ENCODE peak calls at places on chromosome 11, in ten cellular contexts. One of them, this sample, is unnamed.

GRCh38 chr11:25741886-25742285 is 590.0 kb upstream of the ANO3 start:
- DNase-seq in sigmoid colon: no peak
- DNase-seq in pancreas: no peak
- DNase-seq in CD8-positive, alpha-beta memory T cell: no peak
- DNase-seq in transverse colon: no peak
- DNase-seq in H1: no peak
- DNase-seq in mammary epithelial cell: no peak
- DNase-seq in heart left ventricle: no peak
- DNase-seq in heart right ventricle: no peak
- DNase-seq in AG04450: no peak
- DNase-seq in this sample: no peak

GRCh38 chr11:76621466-76621865 is 49.1 kb downstream of the LRRC32 start:
- DNase-seq in sigmoid colon: peak
- DNase-seq in pancreas: no peak
- DNase-seq in CD8-positive, alpha-beta memory T cell: no peak
- DNase-seq in transverse colon: no peak
- DNase-seq in H1: no peak
- DNase-seq in mammary epithelial cell: no peak
- DNase-seq in heart left ventricle: peak
- DNase-seq in heart right ventricle: no peak
- DNase-seq in AG04450: no peak
- DNase-seq in this sample: no peak

GRCh38 chr11:2998073-2998850 is 6.1 kb upstream of the NAP1L4 start:
- DNase-seq in sigmoid colon: peak
- DNase-seq in pancreas: peak
- DNase-seq in CD8-positive, alpha-beta memory T cell: no peak
- DNase-seq in transverse colon: peak
- DNase-seq in H1: no peak
- DNase-seq in mammary epithelial cell: no peak
- DNase-seq in heart left ventricle: no peak
- DNase-seq in heart right ventricle: no peak
- DNase-seq in AG04450: no peak
- DNase-seq in this sample: no peak

GRCh38 chr11:46999217-46999616 is 62.7 kb downstream of the CSTPP1 start:
- DNase-seq in sigmoid colon: no peak
- DNase-seq in pancreas: no peak
- DNase-seq in CD8-positive, alpha-beta memory T cell: no peak
- DNase-seq in transverse colon: no peak
- DNase-seq in H1: no peak
- DNase-seq in mammary epithelial cell: no peak
- DNase-seq in heart left ventricle: no peak
- DNase-seq in heart right ventricle: no peak
- DNase-seq in AG04450: no peak
- DNase-seq in this sample: no peak

GRCh38 chr11:117428856-117429229 is 101.2 kb downstream of the CEP164 start:
- DNase-seq in sigmoid colon: no peak
- DNase-seq in pancreas: no peak
- DNase-seq in CD8-positive, alpha-beta memory T cell: no peak
- DNase-seq in transverse colon: no peak
- DNase-seq in H1: no peak
- DNase-seq in mammary epithelial cell: no peak
- DNase-seq in heart left ventricle: no peak
- DNase-seq in heart right ventricle: no peak
- DNase-seq in AG04450: no peak
- DNase-seq in this sample: no peak

GRCh38 chr11:1228183-1228821 is 5.4 kb downstream of the MUC5B start:
- DNase-seq in sigmoid colon: peak
- DNase-seq in pancreas: no peak
- DNase-seq in CD8-positive, alpha-beta memory T cell: no peak
- DNase-seq in transverse colon: peak
- DNase-seq in H1: peak
- DNase-seq in mammary epithelial cell: no peak
- DNase-seq in heart left ventricle: peak
- DNase-seq in heart right ventricle: no peak
- DNase-seq in AG04450: no peak
- DNase-seq in this sample: no peak

GRCh38 chr11:1876361-1877063 is 15.2 kb downstream of the PRR33 start:
- DNase-seq in sigmoid colon: peak
- DNase-seq in pancreas: peak
- DNase-seq in CD8-positive, alpha-beta memory T cell: peak
- DNase-seq in transverse colon: peak
- DNase-seq in H1: peak
- DNase-seq in mammary epithelial cell: no peak
- DNase-seq in heart left ventricle: peak
- DNase-seq in heart right ventricle: peak
- DNase-seq in AG04450: no peak
- DNase-seq in this sample: no peak

GRCh38 chr11:20156876-20157613 is 3.2 kb downstream of the DBX1 start:
- DNase-seq in sigmoid colon: no peak
- DNase-seq in pancreas: no peak
- DNase-seq in CD8-positive, alpha-beta memory T cell: no peak
- DNase-seq in transverse colon: peak
- DNase-seq in H1: no peak
- DNase-seq in mammary epithelial cell: no peak
- DNase-seq in heart left ventricle: no peak
- DNase-seq in heart right ventricle: no peak
- DNase-seq in AG04450: no peak
- DNase-seq in this sample: no peak

GRCh38 chr11:32435511-32435946 is at the start of gene WT1:
- DNase-seq in sigmoid colon: no peak
- DNase-seq in pancreas: no peak
- DNase-seq in CD8-positive, alpha-beta memory T cell: no peak
- DNase-seq in transverse colon: no peak
- DNase-seq in H1: peak
- DNase-seq in mammary epithelial cell: no peak
- DNase-seq in heart left ventricle: peak
- DNase-seq in heart right ventricle: peak
- DNase-seq in AG04450: no peak
- DNase-seq in this sample: no peak

GRCh38 chr11:69430566-69430965 is 50.9 kb upstream of the LINC01488 start:
- DNase-seq in sigmoid colon: peak
- DNase-seq in pancreas: no peak
- DNase-seq in CD8-positive, alpha-beta memory T cell: no peak
- DNase-seq in transverse colon: no peak
- DNase-seq in H1: no peak
- DNase-seq in mammary epithelial cell: no peak
- DNase-seq in heart left ventricle: no peak
- DNase-seq in heart right ventricle: no peak
- DNase-seq in AG04450: no peak
- DNase-seq in this sample: no peak

GRCh38 chr11:70805243-70805642 is 406.9 kb downstream of the CTTN start:
- DNase-seq in sigmoid colon: no peak
- DNase-seq in pancreas: no peak
- DNase-seq in CD8-positive, alpha-beta memory T cell: no peak
- DNase-seq in transverse colon: no peak
- DNase-seq in H1: no peak
- DNase-seq in mammary epithelial cell: no peak
- DNase-seq in heart left ventricle: no peak
- DNase-seq in heart right ventricle: no peak
- DNase-seq in AG04450: no peak
- DNase-seq in this sample: no peak

GRCh38 chr11:132111341-132111740 is 740.9 kb downstream of the NTM start:
- DNase-seq in sigmoid colon: no peak
- DNase-seq in pancreas: no peak
- DNase-seq in CD8-positive, alpha-beta memory T cell: no peak
- DNase-seq in transverse colon: no peak
- DNase-seq in H1: no peak
- DNase-seq in mammary epithelial cell: no peak
- DNase-seq in heart left ventricle: no peak
- DNase-seq in heart right ventricle: no peak
- DNase-seq in AG04450: no peak
- DNase-seq in this sample: no peak

GRCh38 chr11:130549393-130549999 is 101.1 kb downstream of the ADAMTS15 start:
- DNase-seq in sigmoid colon: no peak
- DNase-seq in pancreas: no peak
- DNase-seq in CD8-positive, alpha-beta memory T cell: no peak
- DNase-seq in transverse colon: no peak
- DNase-seq in H1: no peak
- DNase-seq in mammary epithelial cell: no peak
- DNase-seq in heart left ventricle: no peak
- DNase-seq in heart right ventricle: no peak
- DNase-seq in AG04450: no peak
- DNase-seq in this sample: no peak

GRCh38 chr11:64449381-64450167 is 90.6 kb downstream of the RPS6KA4 start:
- DNase-seq in sigmoid colon: peak
- DNase-seq in pancreas: peak
- DNase-seq in CD8-positive, alpha-beta memory T cell: peak
- DNase-seq in transverse colon: peak
- DNase-seq in H1: peak
- DNase-seq in mammary epithelial cell: peak
- DNase-seq in heart left ventricle: peak
- DNase-seq in heart right ventricle: peak
- DNase-seq in AG04450: no peak
- DNase-seq in this sample: peak

GRCh38 chr11:115161876-115162275 is 342.3 kb downstream of the CADM1 start:
- DNase-seq in sigmoid colon: no peak
- DNase-seq in pancreas: no peak
- DNase-seq in CD8-positive, alpha-beta memory T cell: no peak
- DNase-seq in transverse colon: no peak
- DNase-seq in H1: no peak
- DNase-seq in mammary epithelial cell: no peak
- DNase-seq in heart left ventricle: no peak
- DNase-seq in heart right ventricle: no peak
- DNase-seq in AG04450: no peak
- DNase-seq in this sample: no peak

GRCh38 chr11:34512810-34513673 is 552 bp downstream of the ELF5 start:
- DNase-seq in sigmoid colon: no peak
- DNase-seq in pancreas: peak
- DNase-seq in CD8-positive, alpha-beta memory T cell: peak
- DNase-seq in transverse colon: peak
- DNase-seq in H1: peak
- DNase-seq in mammary epithelial cell: peak
- DNase-seq in heart left ventricle: peak
- DNase-seq in heart right ventricle: peak
- DNase-seq in AG04450: no peak
- DNase-seq in this sample: peak

GRCh38 chr11:614583-615452 is 932 bp downstream of the IRF7 start:
- DNase-seq in sigmoid colon: peak
- DNase-seq in pancreas: peak
- DNase-seq in CD8-positive, alpha-beta memory T cell: no peak
- DNase-seq in transverse colon: peak
- DNase-seq in H1: peak
- DNase-seq in mammary epithelial cell: peak
- DNase-seq in heart left ventricle: no peak
- DNase-seq in heart right ventricle: no peak
- DNase-seq in AG04450: no peak
- DNase-seq in this sample: no peak

GRCh38 chr11:67024966-67025365 is 2.0 kb downstream of the SYT12 start:
- DNase-seq in sigmoid colon: no peak
- DNase-seq in pancreas: no peak
- DNase-seq in CD8-positive, alpha-beta memory T cell: no peak
- DNase-seq in transverse colon: no peak
- DNase-seq in H1: no peak
- DNase-seq in mammary epithelial cell: no peak
- DNase-seq in heart left ventricle: no peak
- DNase-seq in heart right ventricle: no peak
- DNase-seq in AG04450: no peak
- DNase-seq in this sample: no peak

GRCh38 chr11:134410766-134411165 is 1.3 kb downstream of the B3GAT1 start:
- DNase-seq in sigmoid colon: no peak
- DNase-seq in pancreas: no peak
- DNase-seq in CD8-positive, alpha-beta memory T cell: no peak
- DNase-seq in transverse colon: no peak
- DNase-seq in H1: no peak
- DNase-seq in mammary epithelial cell: no peak
- DNase-seq in heart left ventricle: no peak
- DNase-seq in heart right ventricle: no peak
- DNase-seq in AG04450: no peak
- DNase-seq in this sample: no peak
- H3K27ac ChIP-seq in sigmoid colon: no peak
- H3K27ac ChIP-seq in pancreas: no peak
- H3K27ac ChIP-seq in CD8-positive, alpha-beta memory T cell: no peak
- H3K27ac ChIP-seq in transverse colon: no peak
- H3K27ac ChIP-seq in H1: no peak
- H3K27ac ChIP-seq in mammary epithelial cell: no peak
- H3K27ac ChIP-seq in heart left ventricle: no peak
- H3K27ac ChIP-seq in heart right ventricle: no peak
- H3K27ac ChIP-seq in AG04450: no peak
- H3K27ac ChIP-seq in this sample: peak

DNA sequence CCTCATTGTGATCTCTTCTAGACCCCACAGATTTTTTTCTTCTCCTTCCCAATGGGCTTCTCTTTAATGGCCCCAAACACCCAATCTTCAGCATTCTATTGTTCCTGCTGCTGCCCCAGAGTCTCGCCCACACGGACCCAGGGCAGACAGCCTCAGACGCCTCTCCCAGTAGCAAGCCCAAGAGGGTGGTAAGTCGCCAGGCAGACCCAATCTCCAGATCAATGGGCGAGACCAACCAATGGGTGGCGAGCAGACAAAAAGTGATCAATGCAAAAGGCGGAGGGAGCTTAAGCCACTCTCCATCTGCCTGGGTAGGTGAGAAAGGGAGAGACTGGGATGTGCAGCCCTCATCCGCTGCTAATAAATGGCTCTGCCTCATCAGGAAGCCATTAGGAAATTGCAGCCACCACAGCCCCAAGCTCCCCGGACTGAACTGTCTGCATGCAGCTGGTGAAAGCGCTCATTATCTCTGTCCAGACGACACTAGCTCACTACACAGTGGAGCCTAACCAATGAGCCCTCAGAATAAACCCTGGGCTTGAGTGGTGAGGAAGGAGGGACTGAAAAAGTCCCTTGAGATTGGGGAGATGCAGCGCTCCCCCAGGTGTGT is 81.8 kb downstream of the ETS1 start:
- DNase-seq in sigmoid colon: no peak
- DNase-seq in pancreas: no peak
- DNase-seq in CD8-positive, alpha-beta memory T cell: no peak
- DNase-seq in transverse colon: no peak
- DNase-seq in H1: no peak
- DNase-seq in mammary epithelial cell: no peak
- DNase-seq in heart left ventricle: no peak
- DNase-seq in heart right ventricle: no peak
- DNase-seq in AG04450: no peak
- DNase-seq in this sample: no peak
- H3K27ac ChIP-seq in sigmoid colon: peak
- H3K27ac ChIP-seq in pancreas: no peak
- H3K27ac ChIP-seq in CD8-positive, alpha-beta memory T cell: no peak
- H3K27ac ChIP-seq in transverse colon: peak
- H3K27ac ChIP-seq in H1: no peak
- H3K27ac ChIP-seq in mammary epithelial cell: no peak
- H3K27ac ChIP-seq in heart left ventricle: no peak
- H3K27ac ChIP-seq in heart right ventricle: peak
- H3K27ac ChIP-seq in AG04450: no peak
- H3K27ac ChIP-seq in this sample: no peak

GRCh38 chr11:108870373-108871020 is 205.6 kb downstream of the DDX10 start:
- DNase-seq in sigmoid colon: no peak
- DNase-seq in pancreas: no peak
- DNase-seq in CD8-positive, alpha-beta memory T cell: no peak
- DNase-seq in transverse colon: no peak
- DNase-seq in H1: no peak
- DNase-seq in mammary epithelial cell: peak
- DNase-seq in heart left ventricle: no peak
- DNase-seq in heart right ventricle: no peak
- DNase-seq in AG04450: peak
- DNase-seq in this sample: no peak
- H3K27ac ChIP-seq in sigmoid colon: no peak
- H3K27ac ChIP-seq in pancreas: no peak
- H3K27ac ChIP-seq in CD8-positive, alpha-beta memory T cell: no peak
- H3K27ac ChIP-seq in transverse colon: no peak
- H3K27ac ChIP-seq in H1: no peak
- H3K27ac ChIP-seq in mammary epithelial cell: no peak
- H3K27ac ChIP-seq in heart left ventricle: no peak
- H3K27ac ChIP-seq in heart right ventricle: no peak
- H3K27ac ChIP-seq in AG04450: no peak
- H3K27ac ChIP-seq in this sample: no peak

GRCh38 chr11:57674251-57674650 is 6.3 kb downstream of the ZDHHC5 start:
- DNase-seq in sigmoid colon: no peak
- DNase-seq in pancreas: no peak
- DNase-seq in CD8-positive, alpha-beta memory T cell: no peak
- DNase-seq in transverse colon: no peak
- DNase-seq in H1: no peak
- DNase-seq in mammary epithelial cell: no peak
- DNase-seq in heart left ventricle: no peak
- DNase-seq in heart right ventricle: no peak
- DNase-seq in AG04450: no peak
- DNase-seq in this sample: no peak
- H3K27ac ChIP-seq in sigmoid colon: no peak
- H3K27ac ChIP-seq in pancreas: no peak
- H3K27ac ChIP-seq in CD8-positive, alpha-beta memory T cell: no peak
- H3K27ac ChIP-seq in transverse colon: no peak
- H3K27ac ChIP-seq in H1: no peak
- H3K27ac ChIP-seq in mammary epithelial cell: no peak
- H3K27ac ChIP-seq in heart left ventricle: no peak
- H3K27ac ChIP-seq in heart right ventricle: no peak
- H3K27ac ChIP-seq in AG04450: no peak
- H3K27ac ChIP-seq in this sample: no peak

This sample was measured in substantia nigra.